ENCODE peak calls at places on chromosomes 13 and 19, in nine cellular contexts. E, W, O, A, X, C, S, D and B are unnamed samples.

GRCh38 chr19:11538232-11539036 is at the start of gene CNN1:
- DNase-seq in S (no peak), X (no peak), D (peak; percentile 82), O (no peak), E (no peak), A (no peak), C (no peak), W (peak; percentile 90), B (peak; percentile 72)

GRCh38 chr19:29560313-29561075 is 34.7 kb downstream of the VSTM2B start:
- DNase-seq in W (no peak), S (no peak), A (no peak), O (no peak), D (peak; percentile 19), C (no peak), E (no peak), X (no peak), B (no peak)

GRCh38 chr19:2382530-2383222 is 22.6 kb downstream of the TMPRSS9 start:
- DNase-seq in E (no peak), W (no peak), D (no peak), A (no peak), O (no peak), C (no peak), S (no peak), X (no peak), B (no peak)

GRCh38 chr13:27080018-27080948 is 91.3 kb downstream of the USP12 start:
- DNase-seq in A (no peak), O (no peak), D (no peak), E (no peak), X (no peak), W (no peak), S (no peak), C (no peak), B (no peak)

GRCh38 chr13:101258071-101258470 is 158.2 kb downstream of the NALCN start:
- DNase-seq in C (no peak), S (no peak), O (no peak), W (peak; percentile 86), X (peak; percentile 31), D (no peak), E (peak; percentile 4), A (no peak), B (no peak)

GRCh38 chr13:35039012-35039411 is 96.9 kb downstream of the NBEA start:
- DNase-seq in S (no peak), D (no peak), X (no peak), O (no peak), E (no peak), C (no peak), A (no peak), W (no peak), B (no peak)

GRCh38 chr19:10431943-10432735 is 11.8 kb downstream of the PDE4A start:
- DNase-seq in S (peak; percentile 44), C (no peak), W (no peak), X (peak; percentile 73), D (peak; percentile 81), O (no peak), E (no peak), A (peak; percentile 52), B (peak; percentile 56)

GRCh38 chr13:24254151-24254810 is 55.1 kb upstream of the C1QTNF9 start:
- DNase-seq in W (no peak), A (peak; percentile 34), O (no peak), C (peak; percentile 32), E (no peak), D (no peak), S (peak; percentile 37), X (peak; percentile 59), B (no peak)

GRCh38 chr13:27170521-27171243 is 929 bp downstream of the USP12 start:
- DNase-seq in C (no peak), E (peak; percentile 54), A (peak; percentile 26), W (no peak), O (no peak), X (peak; percentile 47), D (no peak), S (no peak), B (no peak)

GRCh38 chr19:7395793-7396192 is 47.1 kb downstream of the ARHGEF18 start:
- DNase-seq in X (no peak), D (no peak), W (no peak), C (no peak), S (no peak), O (no peak), E (no peak), A (no peak), B (no peak)

GRCh38 chr13:109154546-109154945 is 525.1 kb downstream of the MYO16 start:
- DNase-seq in A (no peak), E (no peak), D (no peak), W (no peak), X (no peak), C (no peak), S (no peak), O (no peak), B (no peak)

GRCh38 chr13:30791354-30791921 is 56.1 kb downstream of the ALOX5AP start:
- DNase-seq in E (no peak), C (no peak), D (no peak), X (no peak), A (no peak), S (no peak), O (no peak), W (peak; percentile 43), B (no peak)

GRCh38 chr13:94658926-94659649 is 53.3 kb downstream of the SOX21 start:
- DNase-seq in W (no peak), X (no peak), D (no peak), C (no peak), E (no peak), A (no peak), O (no peak), S (no peak), B (no peak)

GRCh38 chr13:111270765-111271164 is 49.7 kb upstream of the TEX29 start:
- DNase-seq in X (no peak), A (no peak), W (peak; percentile 55), E (no peak), S (no peak), O (no peak), D (no peak), C (no peak), B (no peak)

GRCh38 chr19:17454579-17454978 is 6.1 kb upstream of the TMEM221 start:
- DNase-seq in D (no peak), O (no peak), S (no peak), C (no peak), E (no peak), X (no peak), A (no peak), W (no peak), B (no peak)

GRCh38 chr13:51804295-51805172 is 571 bp upstream of the DHRS12 start:
- DNase-seq in X (peak; percentile 55), D (peak; percentile 77), O (no peak), W (no peak), S (no peak), C (no peak), A (no peak), E (no peak), B (no peak)

GRCh38 chr19:31969955-31970545 is 375.4 kb upstream of the ZNF507 start:
- DNase-seq in E (no peak), S (no peak), A (no peak), X (no peak), W (no peak), O (no peak), D (no peak), C (no peak), B (no peak)

GRCh38 chr13:35136585-35136984 is 194.5 kb downstream of the NBEA start:
- DNase-seq in E (no peak), W (no peak), O (no peak), D (no peak), A (no peak), S (no peak), C (no peak), X (no peak), B (no peak)

GRCh38 chr13:54383604-54384003 is 1355.0 kb downstream of the OLFM4 start:
- DNase-seq in X (no peak), C (no peak), O (no peak), E (no peak), A (no peak), D (no peak), S (no peak), W (no peak), B (no peak)

GRCh38 chr19:46350029-46350757 is 3.3 kb downstream of the PPP5C start:
- DNase-seq in D (no peak), W (no peak), O (no peak), X (peak; percentile 36), C (no peak), E (no peak), S (no peak), A (no peak), B (no peak)

GRCh38 chr13:18212873-18213272 is 968.8 kb downstream of the TUBA3C start:
- DNase-seq in S (no peak), X (peak; percentile 51), O (no peak), C (no peak), W (peak; percentile 1), A (no peak), E (peak; percentile 32), D (no peak), B (no peak)

GRCh38 chr19:38852231-38853044 is 2.7 kb upstream of the HNRNPL start:
- DNase-seq in C (no peak), O (no peak), D (peak; percentile 83), E (no peak), S (no peak), W (peak; percentile 79), X (peak; percentile 68), A (peak; percentile 39), B (peak; percentile 52)

GRCh38 chr13:53131361-53131760 is 102.7 kb downstream of the OLFM4 start:
- DNase-seq in C (no peak), X (no peak), E (no peak), D (no peak), S (no peak), A (no peak), W (no peak), O (no peak), B (no peak)

GRCh38 chr19:18274303-18274775 is at the start of gene IQCN:
- DNase-seq in W (no peak), D (no peak), X (peak; percentile 55), O (no peak), E (no peak), S (no peak), A (no peak), C (no peak), B (peak; percentile 54)

GRCh38 chr13:114110091-114110829 is 22.2 kb downstream of the RASA3 start:
- DNase-seq in O (no peak), E (no peak), C (peak; percentile 92), W (no peak), S (peak; percentile 43), A (peak; percentile 61), X (peak; percentile 66), D (peak; percentile 87), B (no peak)

GRCh38 chr13:40146586-40147240 is 491.3 kb downstream of the COG6 start:
- DNase-seq in X (no peak), D (no peak), A (no peak), O (no peak), S (no peak), C (no peak), W (no peak), E (no peak), B (no peak)

GRCh38 chr19:30671622-30672051 is 299.5 kb downstream of the ZNF536 start:
- DNase-seq in X (no peak), A (no peak), D (no peak), C (no peak), O (no peak), E (no peak), S (no peak), W (no peak), B (no peak)

GRCh38 chr13:108086678-108087077 is 128.7 kb downstream of the LIG4 start:
- DNase-seq in W (peak; percentile 46), D (no peak), O (no peak), S (no peak), E (no peak), C (no peak), X (no peak), A (no peak), B (peak; percentile 41)

GRCh38 chr19:30209617-30210600 is 162.3 kb upstream of the ZNF536 start:
- DNase-seq in D (peak; percentile 47), S (no peak), X (no peak), O (no peak), C (no peak), E (no peak), A (no peak), W (no peak), B (no peak)

GRCh38 chr19:17946965-17947784 is 14.4 kb downstream of the CCDC124 start:
- DNase-seq in W (no peak), C (no peak), X (no peak), S (no peak), D (no peak), A (peak; percentile 27), E (no peak), O (no peak), B (no peak)

GRCh38 chr19:57002765-57003164 is 117.0 kb upstream of the USP29 start:
- DNase-seq in E (no peak), W (no peak), S (no peak), X (no peak), A (no peak), C (no peak), O (no peak), D (no peak), B (no peak)